ENCODE peak calls at places on chromosomes 5 and 9, in six cellular contexts. G is CD8-positive, alpha-beta memory T cell; S is Peyer's patch; O is Panc1; Y is mesenchymal stem cell; K is colonic mucosa. M is an unnamed sample. For H3K4me1, the result is how much of the 10 kb centered on the place peaks cover.

GRCh38 chr5:10489810-10490426 is 48.2 kb downstream of the ROPN1L start:
- DNase-seq in G (no peak), S (no peak), O (no peak), Y (no peak), K (no peak), M (no peak)

GRCh38 chr9:135612981-135613910 is 26.1 kb downstream of the GLT6D1 start:
- DNase-seq in G (no peak), S (no peak), O (no peak), Y (no peak), K (no peak), M (no peak)

GRCh38 chr5:37133939-37134338 is 115.2 kb downstream of the CPLANE1 start:
- DNase-seq in G (no peak), S (no peak), O (no peak), Y (peak), K (no peak), M (no peak)

GRCh38 chr5:26959290-26959689 is 79.1 kb downstream of the CDH9 start:
- DNase-seq in G (no peak), S (no peak), O (no peak), Y (no peak), K (no peak), M (no peak)

GRCh38 chr5:126004636-126005035 is 418.6 kb upstream of the GRAMD2B start:
- DNase-seq in G (no peak), S (no peak), O (no peak), Y (peak), K (no peak), M (peak)

GRCh38 chr5:115589043-115589442 is 13.2 kb downstream of the TICAM2 start:
- DNase-seq in G (no peak), S (no peak), O (no peak), Y (no peak), K (no peak), M (peak)

GRCh38 chr9:70921126-70921525 is 200.3 kb downstream of the TRPM3 start:
- DNase-seq in G (no peak), S (no peak), O (no peak), Y (peak), K (no peak), M (no peak)

GRCh38 chr9:134981829-134982228 is 64.1 kb upstream of the FCN1 start:
- DNase-seq in G (no peak), S (peak), O (no peak), Y (no peak), K (no peak), M (no peak)

GRCh38 chr5:14444988-14445387 is 136.6 kb upstream of the OTULINL start:
- DNase-seq in G (no peak), S (no peak), O (no peak), Y (peak), K (peak), M (no peak)
- H3K4me1 ChIP-seq in G (under half), S (under half), O (under half), Y (under half), K (under half), M (under half)

GRCh38 chr5:179621551-179621971 is 1.9 kb downstream of the HNRNPH1 start:
- DNase-seq in G (no peak), S (no peak), O (no peak), Y (no peak), K (no peak), M (no peak)
- H3K4me1 ChIP-seq in G (half or more), S (under half), O (under half), Y (under half), K (under half), M (under half)

DNA sequence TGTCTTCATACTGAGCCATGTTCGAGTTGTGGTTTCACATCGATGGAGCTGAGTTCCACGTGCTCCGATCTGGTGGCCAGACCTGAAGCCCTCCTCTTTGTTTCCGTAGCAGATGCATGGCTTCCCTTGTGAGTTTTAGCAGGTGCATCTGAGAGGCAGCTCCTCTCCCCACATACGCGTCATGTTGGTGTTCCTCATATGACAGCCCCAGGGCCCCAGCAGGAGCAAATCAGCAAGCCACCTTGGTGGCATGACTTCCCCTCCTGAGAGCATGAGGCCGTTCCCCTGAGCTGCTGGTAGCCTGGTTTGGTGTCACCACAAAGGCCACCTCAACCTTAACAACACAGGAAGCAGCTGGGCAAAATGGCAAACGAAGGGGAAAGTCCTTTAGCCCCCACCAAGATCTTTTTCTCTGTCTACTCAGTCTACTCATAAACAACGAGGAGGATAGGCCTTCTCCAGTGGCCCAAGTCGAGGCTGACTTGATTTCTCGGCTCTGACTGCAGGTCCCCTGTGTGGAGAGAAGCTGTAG is 5.9 kb downstream of the CYFIP2 start:
- DNase-seq in G (peak), S (peak), O (no peak), Y (no peak), K (no peak), M (no peak)
- H3K4me1 ChIP-seq in G (half or more), S (under half), O (under half), Y (under half), K (under half), M (under half)

GRCh38 chr5:35819026-35819425 is 37.7 kb upstream of the IL7R start:
- DNase-seq in G (no peak), S (no peak), O (no peak), Y (no peak), K (no peak), M (no peak)
- H3K4me1 ChIP-seq in G (half or more), S (under half), O (under half), Y (under half), K (under half), M (under half)

DNA sequence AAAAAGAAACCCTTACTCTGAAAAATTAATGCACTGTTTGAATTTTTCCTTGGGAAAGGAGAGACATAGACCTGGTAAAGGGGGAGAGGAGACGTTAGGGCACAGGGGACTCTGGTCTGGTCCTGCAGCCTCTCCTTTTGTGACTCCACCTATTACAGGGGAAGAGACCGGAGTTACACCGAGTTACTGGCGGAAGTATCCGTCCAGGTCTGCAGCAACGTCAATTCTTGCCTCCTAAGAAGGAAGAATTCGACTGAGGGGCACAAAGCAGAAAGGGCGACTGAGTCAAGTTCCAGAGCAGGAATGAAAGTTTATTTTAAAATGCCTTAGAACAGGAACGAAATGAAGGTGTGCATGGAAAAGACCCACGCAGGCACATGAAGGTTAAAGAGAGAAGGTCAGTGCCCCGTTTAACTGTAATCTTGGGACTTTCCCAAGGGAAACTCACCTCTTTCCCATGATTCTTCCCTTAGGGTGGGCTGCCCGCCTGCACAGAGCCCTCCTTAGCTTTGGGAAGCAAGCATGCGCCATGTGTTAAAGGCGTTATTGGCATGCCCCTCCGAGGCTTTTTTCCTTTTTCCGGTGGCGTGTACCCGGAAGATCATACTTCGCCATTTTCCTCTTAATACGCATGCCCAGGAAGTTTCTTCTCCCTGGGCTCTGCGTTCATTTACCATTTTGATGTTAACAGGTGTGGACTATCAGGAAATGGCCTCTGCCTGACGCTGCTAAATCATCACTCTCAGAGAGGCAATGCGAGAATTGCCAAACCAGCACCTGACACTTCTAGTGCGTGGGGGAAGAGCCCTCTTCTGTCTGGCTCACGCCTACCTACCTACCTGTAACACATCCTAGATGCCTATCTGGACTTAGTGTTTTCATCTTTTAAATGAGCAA is 409.6 kb upstream of the PAPPA start:
- DNase-seq in G (no peak), S (no peak), O (no peak), Y (no peak), K (no peak), M (no peak)
- H3K4me1 ChIP-seq in G (under half), S (under half), O (under half), Y (under half), K (under half), M (under half)

DNA sequence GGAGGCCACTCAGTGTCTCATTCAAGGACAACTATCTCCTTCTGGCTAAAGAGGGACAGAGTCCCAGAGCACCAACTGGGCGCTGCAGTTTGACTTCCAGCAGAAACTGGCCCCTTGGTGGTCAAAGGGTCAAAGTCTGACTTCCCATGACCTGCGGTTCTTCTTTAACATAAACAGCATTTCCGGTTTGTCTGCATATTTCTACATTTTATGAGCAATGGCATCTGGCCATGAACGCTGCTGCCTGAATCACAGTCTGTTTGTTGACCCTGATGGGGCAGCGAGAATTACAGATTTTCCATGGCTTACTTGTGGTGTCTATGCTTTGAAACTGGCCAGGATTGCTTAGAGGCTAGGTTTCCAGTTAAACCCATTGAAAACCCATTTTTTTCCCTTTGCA is 1.3 kb downstream of the TNFSF15 start:
- DNase-seq in G (no peak), S (peak), O (peak), Y (peak), K (peak), M (peak)
- H3K4me1 ChIP-seq in G (under half), S (under half), O (under half), Y (under half), K (under half), M (under half)

GRCh38 chr9:89470239-89470638 is 27.7 kb downstream of the SEMA4D start:
- DNase-seq in G (no peak), S (peak), O (no peak), Y (no peak), K (no peak), M (no peak)
- H3K4me1 ChIP-seq in G (half or more), S (under half), O (under half), Y (under half), K (under half), M (under half)

M was measured in prostate gland.